ENCODE peak calls at places on chromosome 9, in nine cellular contexts. One of them, this sample, is unnamed.

GRCh38 chr9:98783518-98784226 is 12.7 kb downstream of the ANKS6 start:
- DNase-seq in transverse colon: no peak
- DNase-seq in breast epithelium: no peak
- DNase-seq in A549: no peak
- DNase-seq in esophagus squamous epithelium: no peak
- DNase-seq in IMR-90: no peak
- DNase-seq in HCT116: no peak
- DNase-seq in adrenal gland: no peak
- DNase-seq in tibial nerve: no peak
- DNase-seq in this sample: no peak

GRCh38 chr9:122058707-122059106 is 34.4 kb downstream of the TTLL11 start:
- DNase-seq in transverse colon: no peak
- DNase-seq in breast epithelium: no peak
- DNase-seq in A549: no peak
- DNase-seq in esophagus squamous epithelium: no peak
- DNase-seq in IMR-90: no peak
- DNase-seq in HCT116: no peak
- DNase-seq in adrenal gland: no peak
- DNase-seq in tibial nerve: no peak
- DNase-seq in this sample: no peak

GRCh38 chr9:97479496-97480159 is 21.8 kb upstream of the TMOD1 start:
- DNase-seq in transverse colon: no peak
- DNase-seq in breast epithelium: no peak
- DNase-seq in A549: no peak
- DNase-seq in esophagus squamous epithelium: no peak
- DNase-seq in IMR-90: no peak
- DNase-seq in HCT116: no peak
- DNase-seq in adrenal gland: no peak
- DNase-seq in tibial nerve: no peak
- DNase-seq in this sample: no peak

GRCh38 chr9:131402738-131403492 is 9.0 kb downstream of the PRRC2B start:
- DNase-seq in transverse colon: peak
- DNase-seq in breast epithelium: peak
- DNase-seq in A549: peak
- DNase-seq in esophagus squamous epithelium: no peak
- DNase-seq in IMR-90: peak
- DNase-seq in HCT116: no peak
- DNase-seq in adrenal gland: peak
- DNase-seq in tibial nerve: peak
- DNase-seq in this sample: peak

GRCh38 chr9:121286973-121287721 is 19.2 kb downstream of the GSN start:
- DNase-seq in transverse colon: peak
- DNase-seq in breast epithelium: peak
- DNase-seq in A549: peak
- DNase-seq in esophagus squamous epithelium: peak
- DNase-seq in IMR-90: peak
- DNase-seq in HCT116: peak
- DNase-seq in adrenal gland: peak
- DNase-seq in tibial nerve: peak
- DNase-seq in this sample: peak

GRCh38 chr9:124743686-124744348 is 27.3 kb downstream of the NR6A1 start:
- DNase-seq in transverse colon: no peak
- DNase-seq in breast epithelium: no peak
- DNase-seq in A549: no peak
- DNase-seq in esophagus squamous epithelium: no peak
- DNase-seq in IMR-90: peak
- DNase-seq in HCT116: no peak
- DNase-seq in adrenal gland: no peak
- DNase-seq in tibial nerve: no peak
- DNase-seq in this sample: no peak

GRCh38 chr9:27870404-27870803 is 297.1 kb upstream of the C9orf72 start:
- DNase-seq in transverse colon: no peak
- DNase-seq in breast epithelium: no peak
- DNase-seq in A549: no peak
- DNase-seq in esophagus squamous epithelium: no peak
- DNase-seq in IMR-90: no peak
- DNase-seq in HCT116: no peak
- DNase-seq in adrenal gland: peak
- DNase-seq in tibial nerve: no peak
- DNase-seq in this sample: no peak

GRCh38 chr9:98314381-98315066 is 59.1 kb upstream of the TBC1D2 start:
- DNase-seq in transverse colon: no peak
- DNase-seq in breast epithelium: no peak
- DNase-seq in A549: no peak
- DNase-seq in esophagus squamous epithelium: no peak
- DNase-seq in IMR-90: peak
- DNase-seq in HCT116: no peak
- DNase-seq in adrenal gland: no peak
- DNase-seq in tibial nerve: no peak
- DNase-seq in this sample: no peak

GRCh38 chr9:89687848-89688247 is 83.0 kb downstream of the GADD45G start:
- DNase-seq in transverse colon: no peak
- DNase-seq in breast epithelium: no peak
- DNase-seq in A549: no peak
- DNase-seq in esophagus squamous epithelium: no peak
- DNase-seq in IMR-90: no peak
- DNase-seq in HCT116: no peak
- DNase-seq in adrenal gland: no peak
- DNase-seq in tibial nerve: no peak
- DNase-seq in this sample: no peak

GRCh38 chr9:21414220-21414940 is 5.5 kb downstream of the IFNA8 start:
- DNase-seq in transverse colon: no peak
- DNase-seq in breast epithelium: no peak
- DNase-seq in A549: no peak
- DNase-seq in esophagus squamous epithelium: no peak
- DNase-seq in IMR-90: no peak
- DNase-seq in HCT116: no peak
- DNase-seq in adrenal gland: no peak
- DNase-seq in tibial nerve: no peak
- DNase-seq in this sample: no peak

GRCh38 chr9:119298076-119298853 is 71.0 kb downstream of the BRINP1 start:
- DNase-seq in transverse colon: no peak
- DNase-seq in breast epithelium: no peak
- DNase-seq in A549: no peak
- DNase-seq in esophagus squamous epithelium: no peak
- DNase-seq in IMR-90: no peak
- DNase-seq in HCT116: no peak
- DNase-seq in adrenal gland: no peak
- DNase-seq in tibial nerve: no peak
- DNase-seq in this sample: no peak

GRCh38 chr9:128067898-128068655 is at the start of gene SLC25A25:
- DNase-seq in transverse colon: peak
- DNase-seq in breast epithelium: peak
- DNase-seq in A549: peak
- DNase-seq in esophagus squamous epithelium: peak
- DNase-seq in IMR-90: peak
- DNase-seq in HCT116: peak
- DNase-seq in adrenal gland: peak
- DNase-seq in tibial nerve: peak
- DNase-seq in this sample: peak

GRCh38 chr9:128068656-128069221 is 707 bp downstream of the SLC25A25 start:
- DNase-seq in transverse colon: no peak
- DNase-seq in breast epithelium: no peak
- DNase-seq in A549: no peak
- DNase-seq in esophagus squamous epithelium: no peak
- DNase-seq in IMR-90: no peak
- DNase-seq in HCT116: no peak
- DNase-seq in adrenal gland: no peak
- DNase-seq in tibial nerve: no peak
- DNase-seq in this sample: no peak

GRCh38 chr9:128066713-128067621 is at the start of gene NAIF1:
- DNase-seq in transverse colon: peak
- DNase-seq in breast epithelium: peak
- DNase-seq in A549: peak
- DNase-seq in esophagus squamous epithelium: peak
- DNase-seq in IMR-90: peak
- DNase-seq in HCT116: peak
- DNase-seq in adrenal gland: peak
- DNase-seq in tibial nerve: peak
- DNase-seq in this sample: peak

GRCh38 chr9:128067622-128067897 is 440 bp upstream of the NAIF1 start:
- DNase-seq in transverse colon: no peak
- DNase-seq in breast epithelium: no peak
- DNase-seq in A549: no peak
- DNase-seq in esophagus squamous epithelium: no peak
- DNase-seq in IMR-90: no peak
- DNase-seq in HCT116: no peak
- DNase-seq in adrenal gland: no peak
- DNase-seq in tibial nerve: no peak
- DNase-seq in this sample: no peak

GRCh38 chr9:128065907-128066712 is 1.0 kb downstream of the NAIF1 start:
- DNase-seq in transverse colon: no peak
- DNase-seq in breast epithelium: no peak
- DNase-seq in A549: no peak
- DNase-seq in esophagus squamous epithelium: no peak
- DNase-seq in IMR-90: no peak
- DNase-seq in HCT116: no peak
- DNase-seq in adrenal gland: no peak
- DNase-seq in tibial nerve: no peak
- DNase-seq in this sample: no peak
- H3K27ac ChIP-seq in transverse colon: peak
- H3K27ac ChIP-seq in breast epithelium: peak
- H3K27ac ChIP-seq in A549: peak
- H3K27ac ChIP-seq in esophagus squamous epithelium: peak
- H3K27ac ChIP-seq in IMR-90: no peak
- H3K27ac ChIP-seq in HCT116: peak
- H3K27ac ChIP-seq in adrenal gland: peak
- H3K27ac ChIP-seq in tibial nerve: peak
- H3K27ac ChIP-seq in this sample: peak

DNA sequence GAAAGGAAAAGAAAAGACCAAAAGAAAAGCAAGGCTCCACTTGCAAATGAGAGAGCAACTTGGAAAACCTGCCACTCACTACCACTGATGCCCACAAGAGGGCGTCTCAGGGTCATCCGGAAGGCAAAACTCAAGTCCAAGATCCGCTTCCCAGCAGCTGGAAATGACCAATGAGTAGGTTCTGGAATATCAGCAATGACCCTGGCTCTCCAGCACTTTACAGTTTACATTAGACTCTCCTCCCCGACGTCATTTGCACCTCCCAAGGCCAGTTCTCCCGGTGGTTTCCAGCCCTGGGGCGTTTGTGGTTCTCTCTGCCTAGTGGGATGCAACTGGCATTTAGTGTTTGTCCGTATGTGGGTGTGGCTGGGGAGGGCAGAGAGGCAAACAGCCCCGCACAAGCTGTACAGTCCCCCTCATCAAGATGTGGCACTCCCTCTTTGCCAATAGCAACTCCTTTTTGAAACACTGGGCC is 193.8 kb upstream of the ZNF618 start:
- DNase-seq in transverse colon: peak
- DNase-seq in breast epithelium: peak
- DNase-seq in A549: peak
- DNase-seq in esophagus squamous epithelium: no peak
- DNase-seq in IMR-90: peak
- DNase-seq in HCT116: peak
- DNase-seq in adrenal gland: peak
- DNase-seq in tibial nerve: peak
- DNase-seq in this sample: peak
- TF ChIP-seq POLR2A in transverse colon: no peak
- TF ChIP-seq POLR2A in breast epithelium: no peak
- TF ChIP-seq POLR2A in A549: no peak
- TF ChIP-seq POLR2A in esophagus squamous epithelium: no peak
- TF ChIP-seq POLR2A in IMR-90: peak
- TF ChIP-seq POLR2A in HCT116: no peak
- TF ChIP-seq POLR2A in adrenal gland: no peak
- TF ChIP-seq POLR2A in tibial nerve: no peak
- TF ChIP-seq POLR2A in this sample: no peak

GRCh38 chr9:15157371-15157770 is 149.6 kb downstream of the TTC39B start:
- DNase-seq in transverse colon: no peak
- DNase-seq in breast epithelium: no peak
- DNase-seq in A549: no peak
- DNase-seq in esophagus squamous epithelium: no peak
- DNase-seq in IMR-90: no peak
- DNase-seq in HCT116: no peak
- DNase-seq in adrenal gland: no peak
- DNase-seq in tibial nerve: no peak
- DNase-seq in this sample: no peak

GRCh38 chr9:15155826-15156225 is 151.2 kb downstream of the TTC39B start:
- DNase-seq in transverse colon: no peak
- DNase-seq in breast epithelium: no peak
- DNase-seq in A549: no peak
- DNase-seq in esophagus squamous epithelium: no peak
- DNase-seq in IMR-90: no peak
- DNase-seq in HCT116: no peak
- DNase-seq in adrenal gland: peak
- DNase-seq in tibial nerve: peak
- DNase-seq in this sample: peak

GRCh38 chr9:15155323-15155722 is 151.7 kb downstream of the TTC39B start:
- DNase-seq in transverse colon: no peak
- DNase-seq in breast epithelium: no peak
- DNase-seq in A549: no peak
- DNase-seq in esophagus squamous epithelium: no peak
- DNase-seq in IMR-90: no peak
- DNase-seq in HCT116: no peak
- DNase-seq in adrenal gland: no peak
- DNase-seq in tibial nerve: no peak
- DNase-seq in this sample: no peak

GRCh38 chr9:15158019-15158418 is 149.0 kb downstream of the TTC39B start:
- DNase-seq in transverse colon: no peak
- DNase-seq in breast epithelium: no peak
- DNase-seq in A549: no peak
- DNase-seq in esophagus squamous epithelium: no peak
- DNase-seq in IMR-90: no peak
- DNase-seq in HCT116: no peak
- DNase-seq in adrenal gland: no peak
- DNase-seq in tibial nerve: no peak
- DNase-seq in this sample: no peak

GRCh38 chr9:15154677-15155076 is 152.3 kb downstream of the TTC39B start:
- DNase-seq in transverse colon: no peak
- DNase-seq in breast epithelium: no peak
- DNase-seq in A549: no peak
- DNase-seq in esophagus squamous epithelium: no peak
- DNase-seq in IMR-90: no peak
- DNase-seq in HCT116: no peak
- DNase-seq in adrenal gland: no peak
- DNase-seq in tibial nerve: no peak
- DNase-seq in this sample: no peak
- H3K27ac ChIP-seq in transverse colon: no peak
- H3K27ac ChIP-seq in breast epithelium: peak
- H3K27ac ChIP-seq in A549: no peak
- H3K27ac ChIP-seq in esophagus squamous epithelium: no peak
- H3K27ac ChIP-seq in IMR-90: no peak
- H3K27ac ChIP-seq in HCT116: no peak
- H3K27ac ChIP-seq in adrenal gland: peak
- H3K27ac ChIP-seq in tibial nerve: peak
- H3K27ac ChIP-seq in this sample: peak

DNA sequence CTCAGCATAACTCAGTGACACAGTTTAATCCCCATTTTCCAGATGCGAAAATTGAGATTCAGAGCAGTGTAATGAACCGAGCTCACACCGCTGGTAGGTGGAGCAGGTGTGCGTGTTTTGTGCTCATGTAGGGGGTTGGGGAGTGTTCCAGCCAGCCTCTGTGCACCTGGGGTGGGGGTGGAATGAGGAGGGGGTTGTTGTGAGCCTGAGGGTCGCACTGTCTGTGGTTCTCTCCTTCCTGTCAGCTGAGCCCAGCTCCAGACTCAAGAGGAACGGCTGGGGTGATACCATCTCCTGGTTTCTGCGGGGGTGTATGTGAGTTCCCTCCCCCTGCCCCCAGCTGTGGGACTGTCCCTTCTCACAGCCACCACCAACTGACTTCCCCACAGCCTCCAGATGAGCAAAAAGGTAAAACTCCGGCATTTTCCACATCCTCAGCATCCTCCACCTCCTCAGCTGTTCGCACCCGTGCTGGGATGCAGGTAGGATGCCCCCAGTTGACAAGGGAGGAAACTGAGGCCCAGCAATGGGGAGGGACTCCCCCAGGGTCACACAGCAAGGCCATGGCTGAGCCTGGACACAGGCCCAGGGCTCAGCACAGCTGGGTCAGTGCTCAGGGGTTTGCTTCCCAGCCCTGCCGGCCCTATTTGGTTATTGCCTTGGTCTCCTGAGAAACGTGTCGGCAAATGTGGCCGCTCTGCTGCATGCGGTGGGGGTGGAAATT is 2.1 kb downstream of the SH2D3C start:
- DNase-seq in transverse colon: peak
- DNase-seq in breast epithelium: no peak
- DNase-seq in A549: no peak
- DNase-seq in esophagus squamous epithelium: no peak
- DNase-seq in IMR-90: no peak
- DNase-seq in HCT116: no peak
- DNase-seq in adrenal gland: peak
- DNase-seq in tibial nerve: no peak
- DNase-seq in this sample: peak
- TF ChIP-seq POLR2A in transverse colon: no peak
- TF ChIP-seq POLR2A in breast epithelium: no peak
- TF ChIP-seq POLR2A in A549: no peak
- TF ChIP-seq POLR2A in esophagus squamous epithelium: no peak
- TF ChIP-seq POLR2A in IMR-90: no peak
- TF ChIP-seq POLR2A in HCT116: no peak
- TF ChIP-seq POLR2A in adrenal gland: no peak
- TF ChIP-seq POLR2A in tibial nerve: no peak
- TF ChIP-seq POLR2A in this sample: no peak